ENCODE peak calls at places on chromosomes 1 and 21, in four cellular contexts. N is pancreas, D is ovary, P is left ventricle myocardium inferior. O is an unnamed sample.

GRCh38 chr1:13863701-13864100 is 163.7 kb downstream of the PRDM2 start:
- DNase-seq in N (no peak), D (no peak), P (no peak), O (no peak)

GRCh38 chr1:246506785-246507639 is at the start of gene SMYD3:
- DNase-seq in N (peak), D (peak), P (peak), O (peak)

GRCh38 chr21:38958940-38959685 is 153.4 kb downstream of the ETS2 start:
- DNase-seq in N (no peak), D (no peak), P (no peak), O (no peak)

GRCh38 chr1:58318157-58318665 is 228.3 kb downstream of the OMA1 start:
- DNase-seq in N (no peak), D (no peak), P (no peak), O (no peak)

GRCh38 chr1:33918368-33918767 is 54.5 kb downstream of the HMGB4 start:
- DNase-seq in N (no peak), D (no peak), P (no peak), O (no peak)

GRCh38 chr21:25934771-25935224 is 200.0 kb downstream of the GABPA start:
- DNase-seq in N (peak), D (no peak), P (peak), O (no peak)

GRCh38 chr21:45618846-45619485 is 24.6 kb upstream of the PCBP3 start:
- DNase-seq in N (no peak), D (no peak), P (no peak), O (no peak)

GRCh38 chr1:54326577-54327385 is 79.4 kb downstream of the SSBP3 start:
- DNase-seq in N (no peak), D (no peak), P (no peak), O (no peak)

GRCh38 chr1:181140398-181140797 is 51.9 kb downstream of the IER5 start:
- DNase-seq in N (no peak), D (no peak), P (no peak), O (no peak)

GRCh38 chr1:23650344-23650990 is 41.1 kb upstream of the RPL11 start:
- DNase-seq in N (no peak), D (no peak), P (peak), O (no peak)

GRCh38 chr1:222392571-222392970 is 155.3 kb downstream of the HHIPL2 start:
- DNase-seq in N (no peak), D (no peak), P (no peak), O (no peak)

DNA sequence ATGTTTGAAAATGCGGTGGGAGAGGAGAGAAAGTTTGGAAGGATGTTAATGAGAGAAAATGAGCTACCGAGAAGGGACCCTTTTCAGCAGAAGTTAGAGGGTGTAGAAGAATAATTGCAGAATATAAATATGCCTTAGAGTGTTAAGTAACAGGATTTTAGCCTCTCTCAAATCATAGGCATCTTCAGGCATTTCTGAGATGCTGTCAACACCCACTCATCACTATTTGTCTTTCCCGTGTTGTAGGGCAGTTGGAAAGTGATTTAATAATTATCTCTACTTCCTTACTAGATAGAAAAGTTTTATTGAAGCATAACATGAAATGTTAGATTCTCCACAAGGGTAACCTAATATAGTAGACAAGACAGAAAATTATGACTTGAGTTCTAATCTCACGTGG is 96.4 kb upstream of the RGS4 start:
- DNase-seq in N (no peak), D (no peak), P (no peak), O (no peak)
- H3K27ac ChIP-seq in N (no peak), D (no peak), P (no peak), O (no peak)

GRCh38 chr1:154955718-154956513 is at the start of gene PBXIP1:
- DNase-seq in N (peak), D (peak), P (peak), O (peak)

GRCh38 chr1:154953611-154954038 is 2.3 kb downstream of the PBXIP1 start:
- DNase-seq in N (no peak), D (no peak), P (no peak), O (peak)

GRCh38 chr1:154956557-154956956 is 658 bp upstream of the PBXIP1 start:
- DNase-seq in N (no peak), D (no peak), P (peak), O (peak)

GRCh38 chr1:154954541-154954940 is 1.4 kb downstream of the PBXIP1 start:
- DNase-seq in N (no peak), D (no peak), P (no peak), O (no peak)

DNA sequence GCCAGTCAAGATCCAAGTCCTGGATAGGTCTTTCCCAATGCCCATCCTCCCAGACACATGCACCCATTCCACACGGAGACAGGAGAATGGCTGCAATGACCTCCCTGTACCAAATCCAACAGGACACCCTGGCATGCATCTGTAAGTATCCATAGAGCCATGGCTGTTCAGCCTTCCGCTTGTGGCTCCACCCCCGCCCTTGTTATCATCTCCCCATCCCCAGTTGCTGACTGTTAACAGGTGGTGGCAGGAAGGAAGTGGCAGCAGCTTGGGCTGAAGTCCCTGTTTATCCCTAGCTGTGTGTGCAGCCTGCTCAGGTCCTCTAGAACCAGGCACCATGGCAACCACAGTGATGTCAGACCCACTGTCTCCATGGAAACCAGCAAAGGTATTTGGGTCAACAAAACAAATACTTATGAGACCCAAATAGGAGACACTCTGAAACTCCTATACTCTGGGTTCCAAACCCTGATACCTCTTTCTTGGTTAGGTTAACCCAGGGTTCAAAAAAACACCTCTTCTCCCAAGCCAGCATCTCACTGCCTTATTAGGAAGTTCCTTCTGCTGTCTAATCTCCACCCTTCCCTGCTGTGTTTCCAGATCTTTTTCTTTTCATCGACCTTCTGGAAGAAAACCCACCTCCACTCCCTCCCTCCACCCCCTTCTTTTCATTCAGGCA is 721 bp downstream of the PBXIP1 start:
- DNase-seq in N (peak), D (no peak), P (no peak), O (no peak)
- H3K27ac ChIP-seq in N (peak), D (peak), P (peak), O (peak)

DNA sequence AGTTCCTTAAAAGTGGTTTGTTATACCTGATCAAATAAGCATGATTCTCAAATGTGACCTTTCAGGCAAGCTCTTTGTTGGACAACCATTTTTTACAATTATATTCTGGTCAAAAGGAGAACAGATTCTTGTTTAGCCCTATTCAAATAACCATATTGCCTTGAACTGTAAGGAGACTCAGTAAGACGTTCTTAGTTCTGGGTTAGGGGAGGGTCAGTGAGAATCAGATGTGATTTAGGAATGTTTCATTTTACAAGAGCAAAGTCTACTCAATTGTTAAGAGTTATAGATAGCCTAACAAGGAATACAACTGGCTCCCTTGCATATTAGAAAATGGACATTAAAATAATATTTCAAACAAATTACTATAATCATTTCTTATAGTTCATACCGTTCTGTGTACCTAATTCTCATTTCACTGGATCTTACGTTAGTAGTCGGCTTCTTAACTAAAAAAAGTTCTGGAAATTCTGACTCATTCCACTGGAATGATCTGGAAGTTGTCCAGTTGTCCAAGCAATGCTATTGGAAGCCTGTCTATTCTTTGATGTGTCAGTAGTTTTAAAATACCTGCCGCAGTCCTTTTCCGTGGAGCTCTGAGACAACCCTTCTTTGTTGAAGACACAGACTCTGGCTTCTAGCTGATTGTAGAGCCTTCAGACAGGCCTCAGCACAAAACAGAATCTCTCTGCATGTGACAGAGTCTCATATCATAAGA is 88.8 kb downstream of the MAST2 start:
- DNase-seq in N (peak), D (no peak), P (no peak), O (no peak)
- H3K27ac ChIP-seq in N (peak), D (peak), P (peak), O (peak)

DNA sequence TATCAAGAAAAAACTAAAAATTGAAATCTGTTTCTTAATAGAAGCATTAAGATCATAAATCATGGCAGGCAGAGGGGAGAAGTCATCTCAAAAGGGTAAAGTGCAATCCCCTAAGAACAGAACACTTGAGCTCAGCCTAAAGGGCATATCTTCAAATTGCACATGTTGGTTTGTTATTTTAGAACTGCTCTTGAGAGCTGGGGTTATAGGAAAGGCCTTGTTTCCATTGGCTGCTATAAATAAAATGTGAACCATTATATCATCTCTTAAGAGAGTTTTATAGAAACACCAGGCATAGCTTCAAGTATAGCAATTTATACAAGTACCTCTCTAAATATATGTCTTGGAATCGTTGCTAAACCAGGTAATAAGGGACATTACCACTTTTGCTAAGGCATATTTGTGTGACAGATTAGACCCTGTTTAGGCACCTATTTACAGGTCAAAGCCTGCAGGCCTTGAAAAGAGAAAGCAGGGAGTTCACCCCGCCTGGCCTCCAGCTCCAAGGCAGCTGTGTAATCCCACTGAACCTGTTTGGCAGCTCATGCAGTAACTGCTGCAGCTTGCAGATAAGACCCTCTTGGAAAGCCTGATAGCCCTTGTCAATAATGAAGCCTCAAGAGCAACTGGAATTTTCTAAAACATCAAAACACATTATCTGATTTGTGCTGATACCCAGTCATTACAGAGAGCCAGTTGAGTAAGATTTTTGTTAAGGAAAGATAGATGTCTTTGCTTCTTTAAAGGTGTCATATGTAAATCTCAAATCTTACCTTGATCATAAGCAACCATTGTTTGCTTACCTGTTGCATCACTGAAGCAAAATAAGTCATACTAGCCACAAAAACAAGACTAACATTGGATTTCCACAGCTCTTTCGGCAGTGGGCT is 24.2 kb upstream of the SYDE2 start:
- DNase-seq in N (peak), D (no peak), P (peak), O (no peak)
- H3K27ac ChIP-seq in N (peak), D (no peak), P (peak), O (no peak)

GRCh38 chr1:47837046-47837830 is 159.9 kb downstream of the TRABD2B start:
- DNase-seq in N (no peak), D (no peak), P (no peak), O (no peak)
- H3K27ac ChIP-seq in N (no peak), D (no peak), P (peak), O (no peak)

DNA sequence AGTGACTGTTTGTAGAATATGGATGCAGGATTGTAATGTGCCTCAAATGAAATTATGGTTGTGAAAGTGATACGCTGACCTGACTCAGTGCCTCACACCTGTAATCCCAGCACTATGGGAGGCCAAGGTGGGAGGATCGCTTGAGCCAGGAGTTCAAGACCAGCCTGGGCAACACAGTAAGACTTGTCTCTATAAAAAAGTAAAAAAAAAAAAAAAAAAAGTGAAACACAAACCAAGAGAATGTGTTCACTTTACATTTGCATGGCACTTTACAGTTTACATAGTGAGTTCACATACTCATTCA is 2.0 kb downstream of the CAPN2 start:
- DNase-seq in N (no peak), D (no peak), P (no peak), O (no peak)
- H3K27ac ChIP-seq in N (no peak), D (no peak), P (peak), O (no peak)